ENCODE peak calls at places on chromosomes 7 and 10, in four cellular contexts. One of them, this sample, is unnamed.

GRCh38 chr7:106485919-106486318 is 175.0 kb downstream of the CCDC71L start:
- DNase-seq in CD8-positive, alpha-beta T cell: no peak
- DNase-seq in ovary: no peak
- DNase-seq in A549: no peak
- DNase-seq in this sample: no peak

GRCh38 chr10:63209703-63210102 is 76.6 kb downstream of the NRBF2 start:
- DNase-seq in ovary: no peak
- DNase-seq in CD8-positive, alpha-beta T cell: no peak
- DNase-seq in A549: no peak
- DNase-seq in this sample: no peak

GRCh38 chr7:92595281-92595680 is 5.1 kb upstream of the FAM133B start:
- DNase-seq in A549: no peak
- DNase-seq in CD8-positive, alpha-beta T cell: no peak
- DNase-seq in ovary: no peak
- DNase-seq in this sample: no peak

GRCh38 chr7:148987751-148988512 is 40.4 kb downstream of the PDIA4 start:
- DNase-seq in A549: peak; percentile 33
- DNase-seq in CD8-positive, alpha-beta T cell: no peak
- DNase-seq in ovary: no peak
- DNase-seq in this sample: no peak

GRCh38 chr10:132967540-132967939 is 25.2 kb upstream of the CFAP46 start:
- DNase-seq in ovary: no peak
- DNase-seq in A549: no peak
- DNase-seq in CD8-positive, alpha-beta T cell: no peak
- DNase-seq in this sample: no peak

GRCh38 chr10:35331894-35332640 is 4.2 kb upstream of the CCNY start:
- DNase-seq in CD8-positive, alpha-beta T cell: no peak
- DNase-seq in A549: peak; percentile 87
- DNase-seq in ovary: no peak
- DNase-seq in this sample: no peak

GRCh38 chr10:72316748-72317435 is 37.8 kb downstream of the DNAJB12 start:
- DNase-seq in ovary: peak; percentile 57
- DNase-seq in CD8-positive, alpha-beta T cell: peak; percentile 53
- DNase-seq in A549: peak; percentile 54
- DNase-seq in this sample: no peak

GRCh38 chr7:46003161-46003560 is 82.1 kb upstream of the IGFBP3 start:
- DNase-seq in A549: no peak
- DNase-seq in ovary: no peak
- DNase-seq in CD8-positive, alpha-beta T cell: no peak
- DNase-seq in this sample: no peak

DNA sequence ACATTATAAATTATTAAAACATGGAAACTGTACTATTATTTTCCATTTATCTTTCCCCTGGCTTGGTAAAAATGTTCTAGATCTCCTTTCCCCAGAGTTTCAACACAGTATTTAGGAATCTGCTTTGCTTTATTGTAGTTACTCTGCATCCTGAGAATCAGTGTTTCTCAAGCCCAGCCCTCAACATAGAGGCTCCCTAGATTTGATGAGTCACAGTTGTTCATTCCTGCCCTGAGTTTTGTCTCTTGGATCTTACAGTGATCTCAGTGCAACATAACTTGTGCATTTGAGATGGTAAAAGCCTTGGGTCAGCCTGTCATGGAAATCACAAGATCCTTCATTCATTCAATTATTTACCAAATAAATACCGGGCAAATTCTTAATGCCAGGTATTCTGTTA is 63.0 kb downstream of the VAX1 start:
- DNase-seq in A549: peak; percentile 27
- DNase-seq in ovary: no peak
- DNase-seq in CD8-positive, alpha-beta T cell: no peak
- DNase-seq in this sample: no peak
- H3K4me3 ChIP-seq in A549: no peak overlapping the region
- H3K4me3 ChIP-seq in ovary: no peak overlapping the region
- H3K4me3 ChIP-seq in CD8-positive, alpha-beta T cell: no peak overlapping the region
- H3K4me3 ChIP-seq in this sample: no peak overlapping the region

GRCh38 chr10:44436240-44436639 is 51.3 kb upstream of the CXCL12 start:
- DNase-seq in ovary: no peak
- DNase-seq in CD8-positive, alpha-beta T cell: no peak
- DNase-seq in A549: no peak
- DNase-seq in this sample: no peak

GRCh38 chr10:44437837-44438752 is 53.2 kb upstream of the CXCL12 start:
- DNase-seq in CD8-positive, alpha-beta T cell: no peak
- DNase-seq in ovary: no peak
- DNase-seq in A549: no peak
- DNase-seq in this sample: no peak

GRCh38 chr10:44435196-44435595 is 50.3 kb upstream of the CXCL12 start:
- DNase-seq in ovary: no peak
- DNase-seq in A549: no peak
- DNase-seq in CD8-positive, alpha-beta T cell: no peak
- DNase-seq in this sample: no peak

GRCh38 chr10:44439845-44440244 is 54.9 kb upstream of the CXCL12 start:
- DNase-seq in CD8-positive, alpha-beta T cell: no peak
- DNase-seq in ovary: no peak
- DNase-seq in A549: no peak
- DNase-seq in this sample: no peak

DNA sequence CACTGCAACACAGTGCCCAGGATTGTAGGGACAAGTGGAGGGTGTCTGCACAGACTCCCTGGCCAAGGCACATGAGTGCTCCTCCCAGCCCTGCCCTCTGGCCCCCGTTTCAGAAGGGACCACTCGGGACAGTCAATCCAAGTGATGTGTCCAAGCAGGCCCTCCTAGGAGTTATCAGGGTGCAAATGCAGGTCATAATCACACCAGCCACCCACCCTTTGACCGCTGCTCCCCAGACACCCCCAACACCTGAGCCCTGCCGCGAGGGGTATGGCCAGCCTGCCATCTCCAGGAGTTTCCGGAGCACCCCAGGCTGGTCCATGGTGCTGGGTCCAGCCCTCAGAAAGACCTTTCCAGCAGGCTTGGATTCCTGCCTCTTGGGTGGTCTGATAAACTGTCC is 54.5 kb upstream of the CXCL12 start:
- DNase-seq in ovary: no peak
- DNase-seq in CD8-positive, alpha-beta T cell: no peak
- DNase-seq in A549: no peak
- DNase-seq in this sample: no peak
- H3K27ac ChIP-seq in ovary: no peak overlapping the region
- H3K27ac ChIP-seq in CD8-positive, alpha-beta T cell: no peak overlapping the region
- H3K27ac ChIP-seq in A549: no peak overlapping the region
- H3K27ac ChIP-seq in this sample: no peak overlapping the region

DNA sequence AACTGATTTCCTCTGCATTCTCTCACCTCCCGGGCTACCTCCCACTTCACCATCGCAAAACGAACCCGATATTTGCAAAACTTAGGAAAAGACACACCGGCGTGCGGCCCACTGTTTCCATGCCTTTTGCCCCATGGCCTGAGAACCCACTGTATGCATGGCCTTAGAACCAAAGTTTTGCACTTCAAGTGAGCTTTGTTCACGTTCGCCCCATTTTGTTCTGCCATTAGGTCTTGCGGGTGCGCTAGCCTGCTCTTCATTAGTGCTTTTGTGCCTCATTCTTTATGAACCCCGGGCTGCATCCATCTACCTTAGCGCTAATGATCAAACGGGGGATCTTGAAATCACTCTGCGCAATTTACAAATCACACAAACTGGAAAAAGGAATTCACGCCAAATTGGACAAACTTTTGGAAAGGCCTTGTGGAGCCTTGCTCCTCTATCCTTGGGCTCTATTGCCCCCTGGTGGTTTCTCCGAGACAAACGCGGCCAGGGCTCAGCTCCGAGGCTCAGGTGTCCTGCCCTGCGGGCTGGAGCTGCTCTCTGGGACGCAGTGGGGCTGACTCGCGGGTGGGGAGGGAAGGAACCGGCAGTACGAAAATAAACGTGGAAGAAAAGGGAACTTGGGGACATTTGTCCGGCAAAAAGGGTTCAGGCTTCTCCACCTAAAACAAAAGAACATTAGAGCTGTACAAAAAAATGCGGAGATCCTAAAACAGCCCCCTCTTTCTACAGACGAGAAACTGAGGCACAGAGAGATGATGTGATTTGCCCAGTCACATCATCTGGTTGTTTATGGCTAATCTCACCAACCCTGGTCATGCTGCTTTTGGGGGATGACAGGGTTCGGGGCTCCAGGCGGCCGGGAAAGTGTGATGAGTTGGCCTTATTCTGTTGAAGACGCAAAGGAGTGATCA is 300.4 kb upstream of the NFE2L3 start:
- DNase-seq in A549: peak; percentile 75
- DNase-seq in CD8-positive, alpha-beta T cell: peak; percentile 24
- DNase-seq in ovary: peak; percentile 89
- DNase-seq in this sample: peak; percentile 85
- TF ChIP-seq CTCF in A549: peak; percentile 79
- TF ChIP-seq CTCF in CD8-positive, alpha-beta T cell: peak; percentile 48
- TF ChIP-seq CTCF in ovary: peak; percentile 87
- TF ChIP-seq CTCF in this sample: peak; percentile 81

DNA sequence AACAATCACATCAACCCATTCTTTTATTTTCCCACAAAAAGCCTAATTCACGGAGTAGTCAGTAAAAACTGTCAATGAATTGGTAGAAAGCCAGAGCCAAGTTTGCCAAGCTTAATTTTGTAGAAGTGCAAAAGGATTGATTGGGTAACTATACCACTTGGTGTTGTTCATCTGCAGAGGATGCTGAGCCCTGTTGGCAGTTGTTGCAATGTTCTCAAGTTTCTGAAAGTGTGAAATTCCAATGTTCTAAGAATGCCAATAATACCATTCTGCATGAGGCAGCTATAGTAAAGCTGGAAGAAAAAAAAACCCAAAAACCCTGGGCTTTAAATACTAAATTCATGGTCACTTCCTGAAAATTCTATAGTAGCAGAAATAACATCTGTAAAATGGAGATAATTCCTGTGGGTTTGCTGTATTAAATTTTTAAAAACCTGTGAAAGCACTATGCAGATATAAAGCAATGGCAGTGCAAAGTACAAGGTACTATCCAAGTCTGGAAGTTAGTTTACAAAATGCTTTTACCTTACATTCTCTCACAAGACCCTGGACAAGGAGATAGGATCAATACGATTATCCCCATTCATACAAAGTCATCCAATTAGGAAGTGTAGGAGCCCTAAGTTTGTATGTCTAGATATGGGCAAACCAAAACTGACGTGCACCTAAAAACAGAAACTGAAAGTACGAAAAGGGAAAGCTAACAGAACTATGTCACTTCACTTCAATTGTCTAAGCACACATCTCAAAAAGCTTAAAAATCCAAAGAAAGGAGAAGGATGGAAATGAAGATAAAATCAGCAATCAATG is 6.1 kb upstream of the PON1 start:
- DNase-seq in A549: no peak
- DNase-seq in CD8-positive, alpha-beta T cell: no peak
- DNase-seq in ovary: no peak
- DNase-seq in this sample: no peak
- H3K4me3 ChIP-seq in A549: peak overlapping the region; percentile 32
- H3K4me3 ChIP-seq in CD8-positive, alpha-beta T cell: peak overlapping the region; percentile 26
- H3K4me3 ChIP-seq in ovary: peak overlapping the region; percentile 26
- H3K4me3 ChIP-seq in this sample: no peak overlapping the region

This sample was measured in WERI-Rb-1.